ENCODE peak calls at places on chromosomes 16 and 17, in six cellular contexts. One of them, this sample, is unnamed.

GRCh38 chr17:70434536-70435490 is 265.5 kb downstream of the KCNJ2 start:
- DNase-seq in HCT116: no peak
- DNase-seq in CD8-positive, alpha-beta T cell: no peak
- DNase-seq in heart right ventricle: no peak
- DNase-seq in brain microvascular endothelial cell: no peak
- DNase-seq in ascending aorta: no peak
- DNase-seq in this sample: no peak

GRCh38 chr17:38959508-38959907 is 7.7 kb downstream of the FBXO47 start:
- DNase-seq in HCT116: no peak
- DNase-seq in CD8-positive, alpha-beta T cell: no peak
- DNase-seq in heart right ventricle: no peak
- DNase-seq in brain microvascular endothelial cell: no peak
- DNase-seq in ascending aorta: no peak
- DNase-seq in this sample: no peak

GRCh38 chr17:81131486-81132196 is 33.7 kb upstream of the PVALEF start:
- DNase-seq in HCT116: no peak
- DNase-seq in CD8-positive, alpha-beta T cell: no peak
- DNase-seq in heart right ventricle: no peak
- DNase-seq in brain microvascular endothelial cell: no peak
- DNase-seq in ascending aorta: no peak
- DNase-seq in this sample: peak; percentile 79

GRCh38 chr17:69733171-69734014 is 318.9 kb downstream of the MAP2K6 start:
- DNase-seq in HCT116: no peak
- DNase-seq in CD8-positive, alpha-beta T cell: no peak
- DNase-seq in heart right ventricle: peak; percentile 16
- DNase-seq in brain microvascular endothelial cell: peak; percentile 35
- DNase-seq in ascending aorta: no peak
- DNase-seq in this sample: no peak

GRCh38 chr17:80026359-80027042 is 9.2 kb downstream of the TBC1D16 start:
- DNase-seq in HCT116: no peak
- DNase-seq in CD8-positive, alpha-beta T cell: no peak
- DNase-seq in heart right ventricle: no peak
- DNase-seq in brain microvascular endothelial cell: no peak
- DNase-seq in ascending aorta: no peak
- DNase-seq in this sample: no peak

GRCh38 chr16:72997141-72997542 is 50.8 kb downstream of the ZFHX3 start:
- DNase-seq in HCT116: no peak
- DNase-seq in CD8-positive, alpha-beta T cell: no peak
- DNase-seq in heart right ventricle: no peak
- DNase-seq in brain microvascular endothelial cell: no peak
- DNase-seq in ascending aorta: no peak
- DNase-seq in this sample: peak; percentile 93

GRCh38 chr16:56363781-56364565 is 61.4 kb downstream of the AMFR start:
- DNase-seq in HCT116: no peak
- DNase-seq in CD8-positive, alpha-beta T cell: no peak
- DNase-seq in heart right ventricle: no peak
- DNase-seq in brain microvascular endothelial cell: no peak
- DNase-seq in ascending aorta: no peak
- DNase-seq in this sample: no peak

GRCh38 chr17:29590261-29590978 is 972 bp upstream of the GIT1 start:
- DNase-seq in HCT116: peak; percentile 13
- DNase-seq in CD8-positive, alpha-beta T cell: no peak
- DNase-seq in heart right ventricle: peak; percentile 24
- DNase-seq in brain microvascular endothelial cell: no peak
- DNase-seq in ascending aorta: no peak
- DNase-seq in this sample: no peak

GRCh38 chr16:81574168-81574567 is 129.6 kb downstream of the CMIP start:
- DNase-seq in HCT116: no peak
- DNase-seq in CD8-positive, alpha-beta T cell: no peak
- DNase-seq in heart right ventricle: no peak
- DNase-seq in brain microvascular endothelial cell: no peak
- DNase-seq in ascending aorta: no peak
- DNase-seq in this sample: no peak

GRCh38 chr16:87836844-87837581 is 32.3 kb downstream of the SLC7A5 start:
- DNase-seq in HCT116: no peak
- DNase-seq in CD8-positive, alpha-beta T cell: no peak
- DNase-seq in heart right ventricle: peak; percentile 64
- DNase-seq in brain microvascular endothelial cell: no peak
- DNase-seq in ascending aorta: no peak
- DNase-seq in this sample: no peak

GRCh38 chr16:68368602-68368944 is 57.8 kb downstream of the PRMT7 start:
- DNase-seq in HCT116: no peak
- DNase-seq in CD8-positive, alpha-beta T cell: no peak
- DNase-seq in heart right ventricle: no peak
- DNase-seq in brain microvascular endothelial cell: no peak
- DNase-seq in ascending aorta: no peak
- DNase-seq in this sample: no peak

GRCh38 chr17:40854175-40854814 is 12.7 kb downstream of the KRT12 start:
- DNase-seq in HCT116: peak; percentile 71
- DNase-seq in CD8-positive, alpha-beta T cell: no peak
- DNase-seq in heart right ventricle: no peak
- DNase-seq in brain microvascular endothelial cell: peak; percentile 63
- DNase-seq in ascending aorta: no peak
- DNase-seq in this sample: no peak

GRCh38 chr16:66728117-66728787 is 23.2 kb downstream of the DYNC1LI2 start:
- DNase-seq in HCT116: peak; percentile 28
- DNase-seq in CD8-positive, alpha-beta T cell: no peak
- DNase-seq in heart right ventricle: no peak
- DNase-seq in brain microvascular endothelial cell: no peak
- DNase-seq in ascending aorta: no peak
- DNase-seq in this sample: no peak

GRCh38 chr17:80109066-80109618 is 7.8 kb downstream of the GAA start:
- DNase-seq in HCT116: no peak
- DNase-seq in CD8-positive, alpha-beta T cell: no peak
- DNase-seq in heart right ventricle: no peak
- DNase-seq in brain microvascular endothelial cell: no peak
- DNase-seq in ascending aorta: no peak
- DNase-seq in this sample: no peak

GRCh38 chr16:78099372-78100161 is at the start of gene WWOX:
- DNase-seq in HCT116: peak; percentile 93
- DNase-seq in CD8-positive, alpha-beta T cell: peak; percentile 96
- DNase-seq in heart right ventricle: peak; percentile 95
- DNase-seq in brain microvascular endothelial cell: peak; percentile 98
- DNase-seq in ascending aorta: peak; percentile 91
- DNase-seq in this sample: peak; percentile 98

GRCh38 chr17:12979826-12980500 is 37.9 kb downstream of the ELAC2 start:
- DNase-seq in HCT116: no peak
- DNase-seq in CD8-positive, alpha-beta T cell: no peak
- DNase-seq in heart right ventricle: no peak
- DNase-seq in brain microvascular endothelial cell: no peak
- DNase-seq in ascending aorta: no peak
- DNase-seq in this sample: no peak

GRCh38 chr16:70250748-70251650 is 741 bp downstream of the EXOSC6 start:
- DNase-seq in HCT116: no peak
- DNase-seq in CD8-positive, alpha-beta T cell: peak; percentile 58
- DNase-seq in heart right ventricle: peak; percentile 40
- DNase-seq in brain microvascular endothelial cell: peak; percentile 11
- DNase-seq in ascending aorta: no peak
- DNase-seq in this sample: peak; percentile 64

GRCh38 chr17:70137451-70138230 is 31.7 kb upstream of the KCNJ2 start:
- DNase-seq in HCT116: no peak
- DNase-seq in CD8-positive, alpha-beta T cell: no peak
- DNase-seq in heart right ventricle: no peak
- DNase-seq in brain microvascular endothelial cell: peak; percentile 76
- DNase-seq in ascending aorta: no peak
- DNase-seq in this sample: no peak

GRCh38 chr16:69399361-69399760 is 13.6 kb upstream of the TERF2 start:
- DNase-seq in HCT116: no peak
- DNase-seq in CD8-positive, alpha-beta T cell: no peak
- DNase-seq in heart right ventricle: no peak
- DNase-seq in brain microvascular endothelial cell: no peak
- DNase-seq in ascending aorta: no peak
- DNase-seq in this sample: no peak

GRCh38 chr16:81967358-81967757 is 43.9 kb downstream of the SDR42E1 start:
- DNase-seq in HCT116: no peak
- DNase-seq in CD8-positive, alpha-beta T cell: no peak
- DNase-seq in heart right ventricle: no peak
- DNase-seq in brain microvascular endothelial cell: no peak
- DNase-seq in ascending aorta: no peak
- DNase-seq in this sample: no peak

GRCh38 chr16:58306327-58306726 is 11.5 kb upstream of the PRSS54 start:
- DNase-seq in HCT116: peak; percentile 26
- DNase-seq in CD8-positive, alpha-beta T cell: no peak
- DNase-seq in heart right ventricle: no peak
- DNase-seq in brain microvascular endothelial cell: peak; percentile 43
- DNase-seq in ascending aorta: no peak
- DNase-seq in this sample: no peak

GRCh38 chr17:61986898-61987297 is 59.1 kb upstream of the INTS2 start:
- DNase-seq in HCT116: no peak
- DNase-seq in CD8-positive, alpha-beta T cell: no peak
- DNase-seq in heart right ventricle: no peak
- DNase-seq in brain microvascular endothelial cell: no peak
- DNase-seq in ascending aorta: no peak
- DNase-seq in this sample: no peak

GRCh38 chr17:75996665-75997590 is 3.7 kb upstream of the CDK3 start:
- DNase-seq in HCT116: no peak
- DNase-seq in CD8-positive, alpha-beta T cell: no peak
- DNase-seq in heart right ventricle: no peak
- DNase-seq in brain microvascular endothelial cell: peak; percentile 40
- DNase-seq in ascending aorta: no peak
- DNase-seq in this sample: peak; percentile 41

GRCh38 chr17:2380225-2380922 is 20.5 kb downstream of the MNT start:
- DNase-seq in HCT116: no peak
- DNase-seq in CD8-positive, alpha-beta T cell: no peak
- DNase-seq in heart right ventricle: no peak
- DNase-seq in brain microvascular endothelial cell: no peak
- DNase-seq in ascending aorta: no peak
- DNase-seq in this sample: no peak

GRCh38 chr16:15765880-15766279 is 90.9 kb downstream of the MYH11 start:
- DNase-seq in HCT116: peak; percentile 55
- DNase-seq in CD8-positive, alpha-beta T cell: no peak
- DNase-seq in heart right ventricle: no peak
- DNase-seq in brain microvascular endothelial cell: peak; percentile 45
- DNase-seq in ascending aorta: no peak
- DNase-seq in this sample: no peak

GRCh38 chr17:15121426-15121825 is 143.7 kb downstream of the PMP22 start:
- DNase-seq in HCT116: no peak
- DNase-seq in CD8-positive, alpha-beta T cell: no peak
- DNase-seq in heart right ventricle: no peak
- DNase-seq in brain microvascular endothelial cell: no peak
- DNase-seq in ascending aorta: no peak
- DNase-seq in this sample: no peak

GRCh38 chr17:67532326-67532871 is 155.3 kb downstream of the PITPNC1 start:
- DNase-seq in HCT116: no peak
- DNase-seq in CD8-positive, alpha-beta T cell: no peak
- DNase-seq in heart right ventricle: no peak
- DNase-seq in brain microvascular endothelial cell: no peak
- DNase-seq in ascending aorta: no peak
- DNase-seq in this sample: no peak

GRCh38 chr17:71338396-71338795 is 782.4 kb upstream of the SOX9 start:
- DNase-seq in HCT116: no peak
- DNase-seq in CD8-positive, alpha-beta T cell: no peak
- DNase-seq in heart right ventricle: no peak
- DNase-seq in brain microvascular endothelial cell: no peak
- DNase-seq in ascending aorta: no peak
- DNase-seq in this sample: no peak

GRCh38 chr17:63698381-63698885 is 1.5 kb downstream of the LIMD2 start:
- DNase-seq in HCT116: no peak
- DNase-seq in CD8-positive, alpha-beta T cell: peak; percentile 75
- DNase-seq in heart right ventricle: no peak
- DNase-seq in brain microvascular endothelial cell: no peak
- DNase-seq in ascending aorta: no peak
- DNase-seq in this sample: no peak

GRCh38 chr17:65173284-65173793 is 36.2 kb downstream of the RGS9 start:
- DNase-seq in HCT116: no peak
- DNase-seq in CD8-positive, alpha-beta T cell: peak; percentile 80
- DNase-seq in heart right ventricle: peak; percentile 22
- DNase-seq in brain microvascular endothelial cell: peak; percentile 86
- DNase-seq in ascending aorta: peak; percentile 10
- DNase-seq in this sample: no peak

GRCh38 chr17:42182927-42183734 is 2.1 kb downstream of the HCRT start:
- DNase-seq in HCT116: no peak
- DNase-seq in CD8-positive, alpha-beta T cell: no peak
- DNase-seq in heart right ventricle: no peak
- DNase-seq in brain microvascular endothelial cell: peak; percentile 9
- DNase-seq in ascending aorta: no peak
- DNase-seq in this sample: no peak
- H3K27me3 ChIP-seq in HCT116: no peaks in the 10 kb centered on the region
- H3K27me3 ChIP-seq in CD8-positive, alpha-beta T cell: peaks cover 9% of the 10 kb centered on the region
- H3K27me3 ChIP-seq in heart right ventricle: peaks cover 17% of the 10 kb centered on the region
- H3K27me3 ChIP-seq in brain microvascular endothelial cell: peaks cover 22% of the 10 kb centered on the region
- H3K27me3 ChIP-seq in ascending aorta: peaks cover 11% of the 10 kb centered on the region
- H3K27me3 ChIP-seq in this sample: no peaks in the 10 kb centered on the region

GRCh38 chr16:85027349-85027967 is at the start of gene KIAA0513:
- DNase-seq in HCT116: peak; percentile 86
- DNase-seq in CD8-positive, alpha-beta T cell: peak; percentile 98
- DNase-seq in heart right ventricle: peak; percentile 96
- DNase-seq in brain microvascular endothelial cell: peak; percentile 72
- DNase-seq in ascending aorta: peak; percentile 60
- DNase-seq in this sample: peak; percentile 95
- TF ChIP-seq CTCF in HCT116: no peak
- TF ChIP-seq CTCF in CD8-positive, alpha-beta T cell: no peak
- TF ChIP-seq CTCF in heart right ventricle: no peak
- TF ChIP-seq CTCF in brain microvascular endothelial cell: peak; percentile 32
- TF ChIP-seq CTCF in ascending aorta: no peak
- TF ChIP-seq CTCF in this sample: peak; percentile 65

DNA sequence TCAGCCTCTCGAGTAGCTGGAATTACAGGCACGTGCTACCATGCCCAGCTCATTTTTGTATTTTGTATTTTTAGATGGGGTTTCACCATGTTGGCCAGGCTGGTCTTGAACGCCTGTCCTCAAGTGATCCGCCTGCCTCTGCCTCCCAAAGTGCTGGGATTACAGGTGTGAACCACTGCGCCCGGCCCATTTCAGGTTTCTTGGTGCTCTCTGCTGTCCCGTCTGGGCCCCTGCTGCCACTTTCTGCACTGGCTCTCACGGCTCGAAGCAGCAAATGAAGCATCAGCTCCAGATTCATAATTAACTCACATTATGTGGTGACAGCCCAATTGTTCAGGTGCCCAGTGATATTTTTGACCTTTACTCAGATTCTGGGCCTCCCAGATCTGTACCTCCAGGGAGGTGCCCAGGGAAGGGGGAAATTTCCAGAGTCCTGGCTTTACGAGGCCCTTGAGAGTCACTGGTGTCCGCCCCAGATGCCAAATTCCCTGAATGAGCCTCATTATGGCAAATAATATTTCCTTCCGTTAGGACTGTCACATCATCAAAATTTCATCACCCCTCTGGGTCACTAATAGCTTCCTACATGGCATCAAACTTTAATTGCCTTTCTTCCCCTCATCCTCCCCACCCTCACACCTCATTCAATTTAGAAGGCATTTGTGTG is 9.0 kb downstream of the SDK2 start:
- DNase-seq in HCT116: no peak
- DNase-seq in CD8-positive, alpha-beta T cell: no peak
- DNase-seq in heart right ventricle: no peak
- DNase-seq in brain microvascular endothelial cell: no peak
- DNase-seq in ascending aorta: no peak
- DNase-seq in this sample: no peak
- H3K27me3 ChIP-seq in HCT116: no peaks in the 10 kb centered on the region
- H3K27me3 ChIP-seq in CD8-positive, alpha-beta T cell: no peaks in the 10 kb centered on the region
- H3K27me3 ChIP-seq in heart right ventricle: peaks cover 3% of the 10 kb centered on the region
- H3K27me3 ChIP-seq in brain microvascular endothelial cell: peaks cover 3% of the 10 kb centered on the region
- H3K27me3 ChIP-seq in ascending aorta: no peaks in the 10 kb centered on the region
- H3K27me3 ChIP-seq in this sample: no peaks in the 10 kb centered on the region

DNA sequence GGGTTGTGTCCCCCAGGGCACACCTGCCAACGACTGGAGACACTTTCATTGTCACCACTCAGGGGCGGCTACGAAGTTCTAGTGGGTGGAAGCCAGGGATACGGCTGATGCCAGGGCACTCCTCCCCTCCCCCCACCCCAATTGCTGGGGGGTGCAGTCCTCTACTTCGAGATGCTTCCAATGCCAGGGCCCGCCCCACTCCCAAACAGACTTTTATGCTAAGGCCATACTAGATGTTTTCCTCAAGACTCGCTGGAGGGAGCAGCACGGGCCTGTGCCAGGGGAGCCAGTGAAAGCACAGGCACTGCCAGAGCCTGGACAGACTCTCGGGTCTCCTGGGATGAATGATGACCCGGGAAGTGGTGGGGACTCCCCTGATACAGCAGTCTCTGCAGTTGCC is 178.0 kb downstream of the CPPED1 start:
- DNase-seq in HCT116: no peak
- DNase-seq in CD8-positive, alpha-beta T cell: no peak
- DNase-seq in heart right ventricle: no peak
- DNase-seq in brain microvascular endothelial cell: no peak
- DNase-seq in ascending aorta: no peak
- DNase-seq in this sample: no peak
- TF ChIP-seq CTCF in HCT116: no peak
- TF ChIP-seq CTCF in CD8-positive, alpha-beta T cell: no peak
- TF ChIP-seq CTCF in heart right ventricle: no peak
- TF ChIP-seq CTCF in brain microvascular endothelial cell: no peak
- TF ChIP-seq CTCF in ascending aorta: no peak
- TF ChIP-seq CTCF in this sample: no peak